ENCODE peak calls at places on chromosomes 7 and 10, in four cellular contexts. One of them, this sample, is unnamed.

GRCh38 chr7:97480700-97481410 is 251.0 kb upstream of the TAC1 start:
- DNase-seq in H1: no peak
- DNase-seq in K562: no peak
- DNase-seq in SK-N-SH: no peak
- DNase-seq in this sample: no peak

GRCh38 chr10:132023092-132023811 is 41.5 kb upstream of the BNIP3 start:
- DNase-seq in H1: peak
- DNase-seq in SK-N-SH: peak
- DNase-seq in K562: peak
- DNase-seq in this sample: no peak

GRCh38 chr7:1975581-1975980 is 257.2 kb downstream of the MAD1L1 start:
- DNase-seq in K562: no peak
- DNase-seq in SK-N-SH: no peak
- DNase-seq in H1: no peak
- DNase-seq in this sample: no peak

GRCh38 chr10:48748573-48748972 is 63.9 kb downstream of the WDFY4 start:
- DNase-seq in H1: no peak
- DNase-seq in K562: no peak
- DNase-seq in SK-N-SH: no peak
- DNase-seq in this sample: no peak

GRCh38 chr10:25082276-25083204 is 66.1 kb downstream of the THNSL1 start:
- DNase-seq in K562: no peak
- DNase-seq in SK-N-SH: no peak
- DNase-seq in H1: no peak
- DNase-seq in this sample: no peak

GRCh38 chr7:20241491-20242261 is 24.5 kb upstream of the MACC1 start:
- DNase-seq in H1: no peak
- DNase-seq in K562: no peak
- DNase-seq in SK-N-SH: no peak
- DNase-seq in this sample: peak

GRCh38 chr10:132906836-132907235 is 35.5 kb downstream of the CFAP46 start:
- DNase-seq in SK-N-SH: no peak
- DNase-seq in H1: no peak
- DNase-seq in K562: no peak
- DNase-seq in this sample: no peak

GRCh38 chr10:60296073-60296472 is 93.6 kb downstream of the ANK3 start:
- DNase-seq in K562: no peak
- DNase-seq in SK-N-SH: no peak
- DNase-seq in H1: no peak
- DNase-seq in this sample: no peak

GRCh38 chr7:8065356-8065813 is 96.8 kb downstream of the GLCCI1 start:
- DNase-seq in H1: no peak
- DNase-seq in SK-N-SH: no peak
- DNase-seq in K562: no peak
- DNase-seq in this sample: no peak

GRCh38 chr7:18580945-18581344 is 85.4 kb downstream of the HDAC9 start:
- DNase-seq in K562: no peak
- DNase-seq in H1: no peak
- DNase-seq in SK-N-SH: no peak
- DNase-seq in this sample: no peak

GRCh38 chr7:15929406-15929805 is 242.9 kb upstream of the MEOX2 start:
- DNase-seq in H1: no peak
- DNase-seq in K562: no peak
- DNase-seq in SK-N-SH: no peak
- DNase-seq in this sample: no peak

GRCh38 chr10:6778992-6779701 is 199.1 kb upstream of the PRKCQ start:
- DNase-seq in H1: no peak
- DNase-seq in SK-N-SH: no peak
- DNase-seq in K562: no peak
- DNase-seq in this sample: no peak

GRCh38 chr7:43642897-43643630 is 60.2 kb downstream of the STK17A start:
- DNase-seq in K562: no peak
- DNase-seq in SK-N-SH: no peak
- DNase-seq in H1: no peak
- DNase-seq in this sample: no peak

GRCh38 chr10:31645786-31646185 is 282.8 kb downstream of the ARHGAP12 start:
- DNase-seq in H1: no peak
- DNase-seq in K562: no peak
- DNase-seq in SK-N-SH: no peak
- DNase-seq in this sample: no peak

GRCh38 chr7:144137501-144137900 is 14.5 kb downstream of the OR2A14 start:
- DNase-seq in SK-N-SH: no peak
- DNase-seq in H1: no peak
- DNase-seq in K562: no peak
- DNase-seq in this sample: no peak

GRCh38 chr10:15439381-15439837 is 68.3 kb upstream of the FAM171A1 start:
- DNase-seq in K562: peak
- DNase-seq in SK-N-SH: peak
- DNase-seq in H1: no peak
- DNase-seq in this sample: no peak

GRCh38 chr7:124027236-124027635 is 5.6 kb downstream of the TMEM229A start:
- DNase-seq in SK-N-SH: no peak
- DNase-seq in H1: no peak
- DNase-seq in K562: no peak
- DNase-seq in this sample: no peak

GRCh38 chr7:91082038-91082437 is 182.2 kb upstream of the FZD1 start:
- DNase-seq in H1: no peak
- DNase-seq in SK-N-SH: no peak
- DNase-seq in K562: no peak
- DNase-seq in this sample: no peak

GRCh38 chr10:29981510-29981909 is 77.9 kb downstream of the JCAD start:
- DNase-seq in K562: no peak
- DNase-seq in H1: no peak
- DNase-seq in SK-N-SH: no peak
- DNase-seq in this sample: no peak

GRCh38 chr10:3892440-3893101 is 107.6 kb upstream of the KLF6 start:
- DNase-seq in K562: no peak
- DNase-seq in SK-N-SH: no peak
- DNase-seq in H1: no peak
- DNase-seq in this sample: no peak

GRCh38 chr7:28103984-28104628 is 76.5 kb downstream of the JAZF1 start:
- DNase-seq in K562: no peak
- DNase-seq in SK-N-SH: no peak
- DNase-seq in H1: no peak
- DNase-seq in this sample: no peak

GRCh38 chr7:143458263-143458662 is 15.0 kb downstream of the TAS2R60 start:
- DNase-seq in SK-N-SH: no peak
- DNase-seq in H1: no peak
- DNase-seq in K562: no peak
- DNase-seq in this sample: no peak

GRCh38 chr10:92005978-92006377 is 82.4 kb downstream of the BTAF1 start:
- DNase-seq in H1: no peak
- DNase-seq in K562: no peak
- DNase-seq in SK-N-SH: no peak
- DNase-seq in this sample: no peak

GRCh38 chr10:71472912-71473311 is 76.2 kb downstream of the CDH23 start:
- DNase-seq in SK-N-SH: no peak
- DNase-seq in K562: no peak
- DNase-seq in H1: no peak
- DNase-seq in this sample: no peak

GRCh38 chr10:122164028-122164601 is 107.0 kb upstream of the BTBD16 start:
- DNase-seq in SK-N-SH: peak
- DNase-seq in H1: no peak
- DNase-seq in K562: no peak
- DNase-seq in this sample: no peak

GRCh38 chr10:63256047-63256773 is 123.1 kb downstream of the NRBF2 start:
- DNase-seq in H1: no peak
- DNase-seq in K562: no peak
- DNase-seq in SK-N-SH: peak
- DNase-seq in this sample: no peak

GRCh38 chr7:110698576-110698975 is 392.4 kb upstream of the LRRN3 start:
- DNase-seq in H1: no peak
- DNase-seq in SK-N-SH: no peak
- DNase-seq in K562: no peak
- DNase-seq in this sample: no peak

GRCh38 chr7:55439627-55440026 is 74.5 kb downstream of the LANCL2 start:
- DNase-seq in K562: no peak
- DNase-seq in H1: no peak
- DNase-seq in SK-N-SH: peak
- DNase-seq in this sample: no peak

GRCh38 chr7:142669074-142669654 is 80.1 kb upstream of the PRSS1 start:
- DNase-seq in SK-N-SH: peak
- DNase-seq in H1: no peak
- DNase-seq in K562: peak
- DNase-seq in this sample: no peak

GRCh38 chr7:130668258-130669050 is at the start of gene COPG2:
- DNase-seq in SK-N-SH: peak
- DNase-seq in K562: peak
- DNase-seq in H1: peak
- DNase-seq in this sample: peak

GRCh38 chr7:94848992-94849576 is 58.3 kb upstream of the PPP1R9A start:
- DNase-seq in SK-N-SH: no peak
- DNase-seq in H1: no peak
- DNase-seq in K562: no peak
- DNase-seq in this sample: no peak

GRCh38 chr10:72263613-72264241 is 10.0 kb upstream of the DDIT4 start:
- DNase-seq in K562: no peak
- DNase-seq in H1: no peak
- DNase-seq in SK-N-SH: no peak
- DNase-seq in this sample: no peak

GRCh38 chr7:147419001-147419400 is 1171.6 kb upstream of the C7orf33 start:
- DNase-seq in H1: no peak
- DNase-seq in SK-N-SH: no peak
- DNase-seq in K562: no peak
- DNase-seq in this sample: no peak

GRCh38 chr10:6667679-6668270 is 87.7 kb upstream of the PRKCQ start:
- DNase-seq in H1: peak
- DNase-seq in SK-N-SH: peak
- DNase-seq in K562: peak
- DNase-seq in this sample: no peak

GRCh38 chr10:91604936-91605534 is 27.8 kb downstream of the PPP1R3C start:
- DNase-seq in SK-N-SH: no peak
- DNase-seq in H1: no peak
- DNase-seq in K562: no peak
- DNase-seq in this sample: no peak

GRCh38 chr7:38975944-38976392 is 1.7 kb upstream of the POU6F2 start:
- DNase-seq in SK-N-SH: peak
- DNase-seq in K562: no peak
- DNase-seq in H1: peak
- DNase-seq in this sample: no peak
- TF ChIP-seq NRF1 in SK-N-SH: no peak
- TF ChIP-seq NRF1 in K562: no peak
- TF ChIP-seq NRF1 in H1: no peak
- TF ChIP-seq NRF1 in this sample: no peak

GRCh38 chr10:113027574-113028392 is 77.7 kb downstream of the TCF7L2 start:
- DNase-seq in H1: no peak
- DNase-seq in K562: no peak
- DNase-seq in SK-N-SH: no peak
- DNase-seq in this sample: no peak

GRCh38 chr10:113026679-113027078 is 76.6 kb downstream of the TCF7L2 start:
- DNase-seq in H1: no peak
- DNase-seq in SK-N-SH: no peak
- DNase-seq in K562: no peak
- DNase-seq in this sample: no peak

GRCh38 chr10:113028393-113029054 is 78.5 kb downstream of the TCF7L2 start:
- DNase-seq in SK-N-SH: no peak
- DNase-seq in H1: no peak
- DNase-seq in K562: no peak
- DNase-seq in this sample: no peak

GRCh38 chr10:113025487-113025886 is 75.4 kb downstream of the TCF7L2 start:
- DNase-seq in K562: no peak
- DNase-seq in SK-N-SH: no peak
- DNase-seq in H1: no peak
- DNase-seq in this sample: no peak

DNA sequence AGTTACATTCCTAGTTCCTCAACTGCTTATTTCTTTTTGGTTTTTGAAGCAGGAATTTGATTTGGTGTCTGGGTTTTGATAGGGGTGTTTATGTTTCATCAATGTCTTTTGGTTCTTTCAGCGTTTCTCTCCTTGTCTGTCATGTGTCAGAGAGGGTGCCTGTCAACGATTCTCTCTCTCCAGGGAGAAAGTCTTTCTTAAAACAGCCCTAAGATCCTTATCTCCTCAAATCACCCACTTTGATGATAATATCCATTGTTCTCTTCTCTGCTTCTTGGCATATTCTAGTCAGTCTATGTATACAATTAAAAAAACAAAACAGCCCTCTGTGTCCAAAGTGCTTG is 77.2 kb downstream of the TCF7L2 start:
- DNase-seq in K562: no peak
- DNase-seq in H1: no peak
- DNase-seq in SK-N-SH: no peak
- DNase-seq in this sample: no peak
- TF ChIP-seq NRF1 in K562: no peak
- TF ChIP-seq NRF1 in H1: no peak
- TF ChIP-seq NRF1 in SK-N-SH: no peak
- TF ChIP-seq NRF1 in this sample: no peak

DNA sequence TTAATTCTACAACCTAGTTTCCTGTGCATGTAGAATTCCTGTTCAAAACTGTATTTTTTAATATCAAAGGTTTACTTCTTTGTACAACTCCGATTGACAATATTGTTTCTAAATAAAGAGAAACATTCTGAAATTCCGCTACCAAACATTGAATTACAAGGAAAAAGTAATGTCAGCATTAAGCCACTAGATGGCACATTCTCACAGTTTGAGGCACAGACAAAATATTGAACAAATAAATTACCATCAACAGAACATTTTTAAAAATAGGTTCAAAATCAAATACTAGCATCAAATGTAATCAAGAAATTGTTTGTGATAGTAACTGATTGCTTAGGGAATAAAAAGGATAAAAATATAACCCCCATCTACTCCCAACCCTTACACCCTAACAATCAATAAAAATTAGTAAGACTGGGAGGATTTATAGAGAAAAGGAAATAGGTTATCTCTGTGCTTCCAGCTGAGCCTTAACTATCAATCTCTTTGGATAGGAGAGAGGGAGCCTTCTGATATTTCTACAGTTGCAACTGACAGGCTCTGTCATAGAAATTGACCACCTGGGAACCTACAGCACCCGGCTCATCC is 86.6 kb upstream of the C7orf33 start:
- DNase-seq in K562: peak
- DNase-seq in SK-N-SH: peak
- DNase-seq in H1: no peak
- DNase-seq in this sample: no peak
- TF ChIP-seq NRF1 in K562: no peak
- TF ChIP-seq NRF1 in SK-N-SH: no peak
- TF ChIP-seq NRF1 in H1: no peak
- TF ChIP-seq NRF1 in this sample: no peak

DNA sequence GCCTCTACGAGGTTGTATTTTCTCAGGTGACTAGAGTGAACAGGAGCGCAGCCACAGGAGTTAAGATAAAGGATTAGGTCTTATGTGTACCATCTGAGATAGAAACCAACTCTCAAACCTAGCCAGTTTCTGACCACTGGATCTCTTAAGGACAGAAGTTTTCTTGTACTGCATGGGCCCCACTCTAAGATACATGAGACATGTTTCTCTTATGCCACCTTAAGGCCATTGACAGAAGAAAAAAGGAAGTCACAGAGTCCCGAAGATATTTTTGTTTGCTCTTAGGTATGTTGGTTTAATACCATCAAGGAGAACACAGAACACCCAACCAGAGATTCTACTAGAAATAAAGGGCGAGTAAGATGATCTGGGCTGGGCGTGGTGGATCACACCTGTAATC is 335.8 kb downstream of the FRMD4A start:
- DNase-seq in H1: no peak
- DNase-seq in K562: no peak
- DNase-seq in SK-N-SH: no peak
- DNase-seq in this sample: no peak
- TF ChIP-seq NRF1 in H1: no peak
- TF ChIP-seq NRF1 in K562: no peak
- TF ChIP-seq NRF1 in SK-N-SH: no peak
- TF ChIP-seq NRF1 in this sample: no peak